ENCODE peak calls at places on chromosome 17, in ten cellular contexts. X is foreskin fibroblast; V is SW 1271; O is stimulated activated CD8-positive, alpha-beta memory T cell treated with anti-CD3 and anti-CD28 coated beads, Interleukin-4, amount 100 ng/mL, for 1 hour; T is caudate nucleus; C is fibroblast of lung; G is PC-3; Y is kidney; K is prostate gland; M is GM04503. U is an unnamed sample.

GRCh38 chr17:38338053-38338452 is 5.7 kb downstream of the GPR179 start:
- DNase-seq in C (no peak), X (no peak), K (no peak), T (no peak), V (no peak), O (no peak), Y (no peak), M (no peak), G (no peak), U (no peak)

GRCh38 chr17:70829876-70830275 is 660.5 kb downstream of the KCNJ2 start:
- DNase-seq in Y (no peak), G (peak), X (peak), M (no peak), K (no peak), C (no peak), V (no peak), T (no peak), O (no peak), U (no peak)

GRCh38 chr17:48160177-48160967 is 52.8 kb downstream of the SNX11 start:
- DNase-seq in V (no peak), X (no peak), O (no peak), K (no peak), Y (no peak), C (no peak), T (no peak), M (no peak), G (no peak), U (no peak)

GRCh38 chr17:4004517-4005295 is 40.5 kb upstream of the ATP2A3 start:
- DNase-seq in Y (peak), C (peak), V (no peak), M (no peak), O (peak), T (no peak), X (peak), K (peak), G (peak), U (peak)

GRCh38 chr17:61460796-61461585 is 8.8 kb downstream of the TBX4 start:
- DNase-seq in M (no peak), T (no peak), K (no peak), X (peak), O (no peak), C (peak), Y (no peak), G (no peak), V (no peak), U (no peak)

GRCh38 chr17:66152756-66153155 is 39.2 kb downstream of the CEP112 start:
- DNase-seq in V (no peak), O (no peak), X (peak), T (no peak), M (peak), Y (no peak), C (no peak), K (no peak), G (no peak), U (no peak)

GRCh38 chr17:5931611-5932010 is 138.6 kb upstream of the WSCD1 start:
- DNase-seq in O (no peak), V (no peak), Y (no peak), G (no peak), T (no peak), X (peak), C (no peak), K (no peak), M (no peak), U (no peak)

GRCh38 chr17:49146620-49147306 is 14.2 kb downstream of the B4GALNT2 start:
- DNase-seq in G (peak), T (no peak), V (peak), M (peak), O (no peak), K (no peak), X (peak), Y (no peak), C (peak), U (no peak)

GRCh38 chr17:81052199-81052997 is 17.4 kb downstream of the BAIAP2 start:
- DNase-seq in O (no peak), C (no peak), T (no peak), X (no peak), Y (no peak), K (no peak), G (no peak), V (no peak), M (no peak), U (no peak)

U was measured in activated T-cell treated with anti-CD3 and anti-CD28 coated beads for 4 hours.